ENCODE peak calls at places on chromosomes 11 and 22, in nine cellular contexts. S, A, H, P, C, R, B, N and Z are unnamed samples.

GRCh38 chr11:88202498-88202897 is 27.3 kb upstream of the RAB38 start:
- DNase-seq in S (no peak), A (no peak), H (no peak), P (no peak), C (no peak), R (no peak), B (no peak), N (no peak), Z (no peak)

GRCh38 chr11:131977231-131977630 is 606.8 kb downstream of the NTM start:
- DNase-seq in S (no peak), A (no peak), H (peak; percentile 66), P (no peak), C (no peak), R (peak; percentile 50), B (no peak), N (no peak), Z (no peak)

GRCh38 chr22:47318041-47318737 is 555.7 kb downstream of the TBC1D22A start:
- DNase-seq in S (no peak), A (no peak), H (no peak), P (no peak), C (no peak), R (no peak), B (no peak), N (no peak), Z (no peak)

GRCh38 chr22:42863349-42863911 is 6.4 kb upstream of the ARFGAP3 start:
- DNase-seq in S (no peak), A (peak; percentile 73), H (peak; percentile 87), P (peak; percentile 68), C (no peak), R (peak; percentile 72), B (no peak), N (no peak), Z (no peak)

GRCh38 chr11:112161012-112161411 is 2.9 kb downstream of the IL18 start:
- DNase-seq in S (no peak), A (no peak), H (no peak), P (no peak), C (no peak), R (no peak), B (no peak), N (no peak), Z (no peak)

GRCh38 chr11:109697140-109697843 is 275.3 kb downstream of the C11orf87 start:
- DNase-seq in S (peak; percentile 28), A (peak; percentile 40), H (peak; percentile 14), P (no peak), C (no peak), R (peak; percentile 18), B (peak; percentile 55), N (no peak), Z (peak; percentile 27)

GRCh38 chr11:27084407-27084985 is 43.9 kb downstream of the BBOX1 start:
- DNase-seq in S (no peak), A (no peak), H (no peak), P (no peak), C (no peak), R (peak; percentile 23), B (no peak), N (peak; percentile 1), Z (no peak)

GRCh38 chr11:122804161-122804560 is 34.1 kb upstream of the CRTAM start:
- DNase-seq in S (no peak), A (no peak), H (no peak), P (no peak), C (no peak), R (peak; percentile 65), B (no peak), N (no peak), Z (no peak)

GRCh38 chr11:65954771-65955170 is 6.8 kb upstream of the SART1 start:
- DNase-seq in S (no peak), A (no peak), H (no peak), P (no peak), C (no peak), R (no peak), B (no peak), N (no peak), Z (no peak)

GRCh38 chr22:49444781-49445180 is 382.9 kb downstream of the BRD1 start:
- DNase-seq in S (no peak), A (no peak), H (no peak), P (no peak), C (no peak), R (no peak), B (no peak), N (no peak), Z (no peak)

GRCh38 chr11:9660886-9661285 is 3.0 kb upstream of the SWAP70 start:
- DNase-seq in S (no peak), A (no peak), H (peak; percentile 30), P (no peak), C (no peak), R (no peak), B (no peak), N (no peak), Z (no peak)

GRCh38 chr11:12091957-12092558 is 18.3 kb upstream of the MICAL2 start:
- DNase-seq in S (no peak), A (no peak), H (no peak), P (no peak), C (no peak), R (no peak), B (no peak), N (no peak), Z (no peak)

GRCh38 chr11:43404836-43405479 is 46.2 kb downstream of the TTC17 start:
- DNase-seq in S (no peak), A (no peak), H (no peak), P (no peak), C (no peak), R (no peak), B (no peak), N (no peak), Z (no peak)

GRCh38 chr11:95512177-95512576 is 277.4 kb downstream of the FAM76B start:
- DNase-seq in S (no peak), A (no peak), H (no peak), P (no peak), C (no peak), R (peak; percentile 78), B (no peak), N (no peak), Z (no peak)

GRCh38 chr11:72631806-72632731 is 42.2 kb downstream of the PDE2A start:
- DNase-seq in S (no peak), A (no peak), H (peak; percentile 74), P (no peak), C (no peak), R (no peak), B (no peak), N (no peak), Z (no peak)

GRCh38 chr22:26547426-26547825 is 35.2 kb upstream of the TFIP11 start:
- DNase-seq in S (no peak), A (peak; percentile 27), H (no peak), P (peak; percentile 34), C (no peak), R (no peak), B (no peak), N (no peak), Z (no peak)

GRCh38 chr11:16337421-16338213 is 18.7 kb downstream of the SOX6 start:
- DNase-seq in S (no peak), A (peak; percentile 67), H (no peak), P (no peak), C (no peak), R (no peak), B (no peak), N (no peak), Z (no peak)

GRCh38 chr11:86477495-86478155 is 102.9 kb downstream of the CCDC81 start:
- DNase-seq in S (no peak), A (no peak), H (peak; percentile 23), P (no peak), C (no peak), R (no peak), B (no peak), N (no peak), Z (no peak)

GRCh38 chr11:61885166-61885778 is 6.1 kb downstream of the FADS3 start:
- DNase-seq in S (no peak), A (peak; percentile 20), H (peak; percentile 46), P (no peak), C (no peak), R (no peak), B (no peak), N (no peak), Z (no peak)

GRCh38 chr22:31106651-31107205 is 640 bp downstream of the SELENOM start:
- DNase-seq in S (peak; percentile 28), A (no peak), H (no peak), P (no peak), C (no peak), R (peak; percentile 50), B (no peak), N (no peak), Z (no peak)

GRCh38 chr11:9461760-9462134 is 935 bp downstream of the ZNF143 start:
- DNase-seq in S (no peak), A (peak; percentile 39), H (peak; percentile 45), P (no peak), C (no peak), R (no peak), B (no peak), N (no peak), Z (peak; percentile 16)